ENCODE peak calls at places on chromosome 9, in four cellular contexts. G, E, I and B are unnamed samples.

GRCh38 chr9:7266911-7267555 is 509.3 kb downstream of the KDM4C start:
- DNase-seq in G (no peak), E (no peak), I (peak; percentile 62), B (no peak)

GRCh38 chr9:97845130-97845529 is 7.9 kb upstream of the FOXE1 start:
- DNase-seq in G (no peak), E (no peak), I (no peak), B (no peak)

GRCh38 chr9:132035679-132036078 is 44.0 kb downstream of the MED27 start:
- DNase-seq in G (no peak), E (no peak), I (no peak), B (no peak)

GRCh38 chr9:27365977-27366376 is 69.0 kb upstream of the EQTN start:
- DNase-seq in G (no peak), E (no peak), I (no peak), B (no peak)

GRCh38 chr9:107226431-107226830 is 56.6 kb upstream of the RAD23B start:
- DNase-seq in G (no peak), E (no peak), I (no peak), B (no peak)

GRCh38 chr9:77751341-77752091 is 103.4 kb upstream of the GNA14 start:
- DNase-seq in G (no peak), E (no peak), I (no peak), B (peak; percentile 5)

GRCh38 chr9:14238518-14238917 is 75.4 kb downstream of the NFIB start:
- DNase-seq in G (no peak), E (no peak), I (no peak), B (peak; percentile 17)

GRCh38 chr9:4756420-4756819 is 15.4 kb upstream of the AK3 start:
- DNase-seq in G (no peak), E (no peak), I (no peak), B (no peak)

GRCh38 chr9:131095666-131096489 is 453 bp upstream of the AIF1L start:
- DNase-seq in G (no peak), E (no peak), I (no peak), B (peak; percentile 68)

GRCh38 chr9:96667363-96667728 is 12.2 kb upstream of the PRXL2C start:
- DNase-seq in G (no peak), E (no peak), I (no peak), B (no peak)

GRCh38 chr9:134443169-134444039 is 117.1 kb downstream of the RXRA start:
- DNase-seq in G (peak; percentile 83), E (peak; percentile 89), I (peak; percentile 93), B (peak; percentile 84)
- H3K4me3 ChIP-seq in G (no peak overlapping the region), E (no peak overlapping the region), I (no peak overlapping the region), B (no peak overlapping the region)

DNA sequence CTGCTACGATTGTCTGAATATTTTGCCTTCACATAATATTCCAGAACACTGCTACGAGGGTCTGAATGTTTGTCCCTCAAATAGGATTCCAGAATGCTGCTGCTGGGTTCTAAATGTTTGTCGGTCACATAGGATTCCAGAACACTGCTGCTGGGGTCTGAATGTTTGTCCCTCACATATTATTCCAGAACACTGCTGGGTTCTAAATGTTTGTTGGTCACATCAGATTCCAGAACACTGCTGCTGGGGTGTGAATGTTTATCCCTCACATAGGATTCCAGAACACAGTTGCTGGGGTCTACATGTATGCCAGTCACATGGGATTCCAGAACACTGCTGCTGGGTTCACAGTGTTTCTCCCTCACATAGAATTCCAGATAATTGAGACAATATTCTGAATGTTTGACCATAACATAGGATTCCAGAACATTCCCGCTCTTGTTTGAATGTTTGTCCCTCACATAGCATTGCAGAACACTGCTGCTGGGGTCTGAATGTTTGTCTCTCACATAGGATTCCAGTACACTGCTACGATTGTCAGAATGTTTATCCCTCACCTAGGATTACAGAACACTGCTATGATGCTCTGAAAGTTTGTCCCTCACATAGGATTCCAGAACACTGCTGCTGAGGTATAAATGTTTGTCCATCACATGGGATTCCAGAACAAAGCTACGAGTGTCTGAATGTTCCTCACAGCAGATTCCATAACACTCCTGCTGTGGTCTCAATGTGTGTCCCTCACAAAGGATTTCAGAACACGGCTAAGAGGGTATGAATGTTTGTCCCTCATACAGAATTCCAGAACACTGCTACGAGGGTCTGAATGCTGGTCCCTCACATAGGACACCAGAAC is 201.8 kb downstream of the FOXD4L6 start:
- DNase-seq in G (no peak), E (no peak), I (no peak), B (no peak)
- H3K9me3 ChIP-seq in G (peaks cover 44% of the 10 kb centered on the region), E (peaks cover 56% of the 10 kb centered on the region), I (peaks cover 72% of the 10 kb centered on the region), B (no peaks in the 10 kb centered on the region)

GRCh38 chr9:126833710-126834345 is 26.6 kb upstream of the ZBTB34 start:
- DNase-seq in G (no peak), E (no peak), I (no peak), B (no peak)
- H3K4me3 ChIP-seq in G (no peak overlapping the region), E (no peak overlapping the region), I (no peak overlapping the region), B (no peak overlapping the region)

GRCh38 chr9:122719218-122719617 is 4.6 kb upstream of the OR1L4 start:
- DNase-seq in G (no peak), E (no peak), I (no peak), B (no peak)
- H3K9me3 ChIP-seq in G (no peaks in the 10 kb centered on the region), E (no peaks in the 10 kb centered on the region), I (no peaks in the 10 kb centered on the region), B (no peaks in the 10 kb centered on the region)

DNA sequence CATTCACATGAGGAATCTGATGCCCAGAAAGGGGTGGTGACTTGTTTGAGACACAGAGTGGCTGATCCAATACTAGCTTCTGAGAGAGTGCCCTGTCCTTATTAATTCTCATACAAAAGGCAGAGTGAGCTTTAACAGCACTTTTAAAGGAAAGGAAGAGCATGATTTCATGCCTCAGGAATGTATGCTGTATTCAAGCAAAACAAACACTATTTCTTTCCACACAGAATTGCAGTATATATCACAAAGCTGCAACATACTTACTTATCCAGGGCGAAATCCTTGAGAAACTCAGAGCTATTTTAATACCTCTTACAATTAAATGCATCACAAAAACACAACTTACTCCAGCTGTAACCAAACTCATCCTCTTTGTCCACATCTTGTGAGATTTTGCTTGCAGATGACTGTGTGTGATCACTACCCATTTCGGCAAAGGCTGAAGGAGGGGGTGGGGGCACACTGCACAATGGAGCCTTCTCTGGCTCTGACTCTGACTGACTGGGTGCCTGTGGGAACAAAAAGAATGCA is 139.8 kb downstream of the MPDZ start:
- DNase-seq in G (no peak), E (no peak), I (no peak), B (no peak)
- H3K4me3 ChIP-seq in G (no peak overlapping the region), E (no peak overlapping the region), I (no peak overlapping the region), B (no peak overlapping the region)

GRCh38 chr9:21904776-21905175 is 89.4 kb downstream of the CDKN2A start:
- DNase-seq in G (no peak), E (no peak), I (no peak), B (no peak)
- H3K9me3 ChIP-seq in G (peaks cover 9% of the 10 kb centered on the region), E (peaks cover 5% of the 10 kb centered on the region), I (peaks cover 5% of the 10 kb centered on the region), B (peaks cover 3% of the 10 kb centered on the region)

DNA sequence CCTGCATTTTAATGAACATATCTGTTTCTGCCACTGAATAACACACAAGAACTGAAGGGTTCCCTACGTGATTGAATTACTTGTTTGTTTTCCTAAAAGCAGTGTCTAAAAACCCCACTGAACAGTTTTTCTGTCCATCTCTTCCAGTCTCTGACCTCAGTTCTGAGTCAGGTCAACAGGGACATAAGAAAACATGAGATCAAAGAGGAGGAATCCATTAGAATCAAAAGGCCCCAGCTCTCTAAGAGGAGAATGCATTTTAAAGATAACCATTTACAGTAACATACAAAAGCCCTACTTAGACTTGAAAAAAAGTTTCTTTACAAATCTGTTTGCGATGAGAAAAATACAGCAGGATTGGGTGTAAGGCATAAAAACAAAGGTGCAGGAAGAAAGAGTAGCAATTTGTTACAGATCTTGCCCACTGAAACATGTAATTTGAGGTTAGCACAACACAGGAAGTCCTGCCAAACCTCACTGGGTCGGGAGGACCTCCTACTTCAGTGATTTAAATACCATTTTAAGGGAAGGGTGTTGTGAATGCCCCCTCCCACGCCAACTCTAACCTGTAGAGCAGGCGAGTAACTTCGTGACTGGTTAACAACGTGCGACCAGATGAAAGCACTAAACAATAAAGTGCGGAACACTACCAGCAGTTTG is 1.4 kb downstream of the QSOX2 start:
- DNase-seq in G (no peak), E (no peak), I (no peak), B (no peak)
- H3K4me3 ChIP-seq in G (peak overlapping the region; percentile 77), E (no peak overlapping the region), I (no peak overlapping the region), B (peak overlapping the region; percentile 92)

GRCh38 chr9:37512439-37512838 is 26.7 kb downstream of the POLR1E start:
- DNase-seq in G (peak; percentile 53), E (no peak), I (no peak), B (no peak)
- H3K9me3 ChIP-seq in G (no peaks in the 10 kb centered on the region), E (no peaks in the 10 kb centered on the region), I (no peaks in the 10 kb centered on the region), B (no peaks in the 10 kb centered on the region)

DNA sequence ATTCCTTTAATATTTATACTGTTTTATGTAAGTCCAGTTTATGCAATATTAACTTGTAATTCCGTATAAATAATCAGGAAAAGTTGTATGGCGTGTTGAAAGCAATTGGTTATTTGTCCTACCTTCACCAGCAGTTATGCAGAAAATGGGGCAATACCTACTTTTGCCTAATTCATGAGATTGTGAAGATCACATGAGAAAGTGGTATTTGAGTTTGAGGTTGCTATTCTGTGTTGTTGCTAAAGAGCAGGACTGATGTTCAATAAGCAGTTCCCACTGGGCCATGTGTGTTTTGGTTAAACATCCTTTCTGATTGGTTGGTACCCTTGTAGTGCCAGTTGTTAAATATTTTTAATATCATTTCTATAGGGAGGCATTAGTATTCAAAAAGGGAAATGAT is 3.2 kb downstream of the TGFBR1 start:
- DNase-seq in G (no peak), E (no peak), I (no peak), B (no peak)
- H3K4me3 ChIP-seq in G (no peak overlapping the region), E (no peak overlapping the region), I (no peak overlapping the region), B (no peak overlapping the region)

DNA sequence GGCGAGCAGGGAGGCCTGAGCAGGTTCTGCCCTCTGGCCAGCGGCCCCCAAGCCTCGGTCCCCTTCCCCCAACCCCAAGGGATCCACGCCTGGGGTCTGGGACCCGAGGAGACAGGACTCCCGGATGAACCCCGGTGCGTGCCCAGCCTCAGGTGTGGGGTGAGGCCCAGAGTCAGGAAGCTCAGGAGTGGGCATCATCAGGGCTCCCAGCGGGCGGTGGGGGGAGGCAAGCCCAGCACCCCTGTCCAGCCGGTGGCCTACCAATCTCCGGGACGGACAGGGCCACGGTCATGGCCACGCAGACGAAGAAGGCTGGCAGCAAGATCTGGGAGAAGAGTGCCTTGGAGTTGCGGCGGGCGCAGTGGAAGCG is 14.5 kb downstream of the ABCA2 start:
- DNase-seq in G (no peak), E (no peak), I (no peak), B (no peak)
- H3K9me3 ChIP-seq in G (no peaks in the 10 kb centered on the region), E (no peaks in the 10 kb centered on the region), I (no peaks in the 10 kb centered on the region), B (no peaks in the 10 kb centered on the region)